ENCODE peak calls at places on chromosomes 11 and 22, in nine cellular contexts. One of them, this sample, is unnamed.

GRCh38 chr11:92702037-92702436 is 267.4 kb upstream of the MTNR1B start:
- DNase-seq in HCT116: no peak
- DNase-seq in stimulated activated CD4-positive, alpha-beta T cell treated with anti-CD3 and anti-CD28 coated beads, Interleukin-2, amount 100 ng/mL, for 48 hours: no peak
- DNase-seq in MM.1S: no peak
- DNase-seq in uterus: no peak
- DNase-seq in astrocyte of the spinal cord: peak
- DNase-seq in iris pigment epithelial cell: peak
- DNase-seq in NAMALWA: no peak
- DNase-seq in MCF 10A: no peak
- DNase-seq in this sample: no peak

GRCh38 chr11:71342951-71343827 is 90.8 kb upstream of the SHANK2 start:
- DNase-seq in HCT116: peak
- DNase-seq in stimulated activated CD4-positive, alpha-beta T cell treated with anti-CD3 and anti-CD28 coated beads, Interleukin-2, amount 100 ng/mL, for 48 hours: peak
- DNase-seq in MM.1S: no peak
- DNase-seq in uterus: no peak
- DNase-seq in astrocyte of the spinal cord: no peak
- DNase-seq in iris pigment epithelial cell: peak
- DNase-seq in NAMALWA: peak
- DNase-seq in MCF 10A: peak
- DNase-seq in this sample: no peak

GRCh38 chr11:69718147-69718546 is 14.3 kb upstream of the FGF19 start:
- DNase-seq in HCT116: no peak
- DNase-seq in stimulated activated CD4-positive, alpha-beta T cell treated with anti-CD3 and anti-CD28 coated beads, Interleukin-2, amount 100 ng/mL, for 48 hours: no peak
- DNase-seq in MM.1S: no peak
- DNase-seq in uterus: no peak
- DNase-seq in astrocyte of the spinal cord: peak
- DNase-seq in iris pigment epithelial cell: peak
- DNase-seq in NAMALWA: peak
- DNase-seq in MCF 10A: no peak
- DNase-seq in this sample: no peak

GRCh38 chr22:33405194-33405593 is 347.0 kb upstream of the SYN3 start:
- DNase-seq in HCT116: no peak
- DNase-seq in stimulated activated CD4-positive, alpha-beta T cell treated with anti-CD3 and anti-CD28 coated beads, Interleukin-2, amount 100 ng/mL, for 48 hours: no peak
- DNase-seq in MM.1S: no peak
- DNase-seq in uterus: no peak
- DNase-seq in astrocyte of the spinal cord: no peak
- DNase-seq in iris pigment epithelial cell: no peak
- DNase-seq in NAMALWA: no peak
- DNase-seq in MCF 10A: no peak
- DNase-seq in this sample: no peak

GRCh38 chr11:118061401-118062125 is 15.3 kb upstream of the TMPRSS4 start:
- DNase-seq in HCT116: no peak
- DNase-seq in stimulated activated CD4-positive, alpha-beta T cell treated with anti-CD3 and anti-CD28 coated beads, Interleukin-2, amount 100 ng/mL, for 48 hours: no peak
- DNase-seq in MM.1S: no peak
- DNase-seq in uterus: peak
- DNase-seq in astrocyte of the spinal cord: no peak
- DNase-seq in iris pigment epithelial cell: no peak
- DNase-seq in NAMALWA: no peak
- DNase-seq in MCF 10A: no peak
- DNase-seq in this sample: no peak

GRCh38 chr22:44550666-44551491 is 52.8 kb upstream of the RTL6 start:
- DNase-seq in HCT116: no peak
- DNase-seq in stimulated activated CD4-positive, alpha-beta T cell treated with anti-CD3 and anti-CD28 coated beads, Interleukin-2, amount 100 ng/mL, for 48 hours: peak
- DNase-seq in MM.1S: no peak
- DNase-seq in uterus: peak
- DNase-seq in astrocyte of the spinal cord: peak
- DNase-seq in iris pigment epithelial cell: peak
- DNase-seq in NAMALWA: no peak
- DNase-seq in MCF 10A: peak
- DNase-seq in this sample: no peak

GRCh38 chr22:45518580-45518991 is 15.9 kb downstream of the FBLN1 start:
- DNase-seq in HCT116: no peak
- DNase-seq in stimulated activated CD4-positive, alpha-beta T cell treated with anti-CD3 and anti-CD28 coated beads, Interleukin-2, amount 100 ng/mL, for 48 hours: no peak
- DNase-seq in MM.1S: no peak
- DNase-seq in uterus: no peak
- DNase-seq in astrocyte of the spinal cord: peak
- DNase-seq in iris pigment epithelial cell: no peak
- DNase-seq in NAMALWA: no peak
- DNase-seq in MCF 10A: peak
- DNase-seq in this sample: no peak

GRCh38 chr11:36490026-36490806 is 19.9 kb downstream of the TRAF6 start:
- DNase-seq in HCT116: no peak
- DNase-seq in stimulated activated CD4-positive, alpha-beta T cell treated with anti-CD3 and anti-CD28 coated beads, Interleukin-2, amount 100 ng/mL, for 48 hours: no peak
- DNase-seq in MM.1S: no peak
- DNase-seq in uterus: no peak
- DNase-seq in astrocyte of the spinal cord: no peak
- DNase-seq in iris pigment epithelial cell: no peak
- DNase-seq in NAMALWA: no peak
- DNase-seq in MCF 10A: no peak
- DNase-seq in this sample: no peak

GRCh38 chr11:10080134-10080533 is 213.9 kb downstream of the SBF2 start:
- DNase-seq in HCT116: no peak
- DNase-seq in stimulated activated CD4-positive, alpha-beta T cell treated with anti-CD3 and anti-CD28 coated beads, Interleukin-2, amount 100 ng/mL, for 48 hours: no peak
- DNase-seq in MM.1S: no peak
- DNase-seq in uterus: no peak
- DNase-seq in astrocyte of the spinal cord: peak
- DNase-seq in iris pigment epithelial cell: no peak
- DNase-seq in NAMALWA: no peak
- DNase-seq in MCF 10A: no peak
- DNase-seq in this sample: no peak

GRCh38 chr11:103035656-103036434 is 56.1 kb downstream of the DCUN1D5 start:
- DNase-seq in HCT116: peak
- DNase-seq in stimulated activated CD4-positive, alpha-beta T cell treated with anti-CD3 and anti-CD28 coated beads, Interleukin-2, amount 100 ng/mL, for 48 hours: peak
- DNase-seq in MM.1S: peak
- DNase-seq in uterus: no peak
- DNase-seq in astrocyte of the spinal cord: peak
- DNase-seq in iris pigment epithelial cell: peak
- DNase-seq in NAMALWA: peak
- DNase-seq in MCF 10A: peak
- DNase-seq in this sample: no peak

GRCh38 chr22:31340765-31341247 is 5.3 kb downstream of the PATZ1 start:
- DNase-seq in HCT116: no peak
- DNase-seq in stimulated activated CD4-positive, alpha-beta T cell treated with anti-CD3 and anti-CD28 coated beads, Interleukin-2, amount 100 ng/mL, for 48 hours: no peak
- DNase-seq in MM.1S: no peak
- DNase-seq in uterus: no peak
- DNase-seq in astrocyte of the spinal cord: no peak
- DNase-seq in iris pigment epithelial cell: no peak
- DNase-seq in NAMALWA: no peak
- DNase-seq in MCF 10A: no peak
- DNase-seq in this sample: no peak

GRCh38 chr22:38317237-38317994 is at the start of gene CSNK1E:
- DNase-seq in HCT116: no peak
- DNase-seq in stimulated activated CD4-positive, alpha-beta T cell treated with anti-CD3 and anti-CD28 coated beads, Interleukin-2, amount 100 ng/mL, for 48 hours: peak
- DNase-seq in MM.1S: peak
- DNase-seq in uterus: peak
- DNase-seq in astrocyte of the spinal cord: peak
- DNase-seq in iris pigment epithelial cell: peak
- DNase-seq in NAMALWA: peak
- DNase-seq in MCF 10A: peak
- DNase-seq in this sample: peak

GRCh38 chr11:111549196-111549868 is 8.8 kb downstream of the LAYN start:
- DNase-seq in HCT116: no peak
- DNase-seq in stimulated activated CD4-positive, alpha-beta T cell treated with anti-CD3 and anti-CD28 coated beads, Interleukin-2, amount 100 ng/mL, for 48 hours: no peak
- DNase-seq in MM.1S: no peak
- DNase-seq in uterus: no peak
- DNase-seq in astrocyte of the spinal cord: no peak
- DNase-seq in iris pigment epithelial cell: no peak
- DNase-seq in NAMALWA: no peak
- DNase-seq in MCF 10A: no peak
- DNase-seq in this sample: no peak